ENCODE peak calls at places on chromosomes 3 and 15, in six cellular contexts. B, Y, O, M, W and D are unnamed samples.

GRCh38 chr3:8494332-8494731 is 7.3 kb upstream of the LMCD1 start:
- DNase-seq in O (no peak), Y (no peak), B (no peak), M (no peak), W (no peak), D (no peak)

GRCh38 chr15:69893863-69894262 is 203.9 kb downstream of the TLE3 start:
- DNase-seq in Y (peak), B (peak), O (no peak), M (peak), W (peak), D (no peak)

GRCh38 chr3:20320489-20320888 is 134.5 kb upstream of the SGO1 start:
- DNase-seq in B (no peak), O (no peak), M (no peak), Y (no peak), W (no peak), D (no peak)

GRCh38 chr15:65329298-65329990 is 25.0 kb downstream of the RNU5B-1 start:
- DNase-seq in W (no peak), O (no peak), M (no peak), Y (no peak), B (no peak), D (no peak)

GRCh38 chr3:57556459-57557087 is 499 bp downstream of the PDE12 start:
- DNase-seq in W (no peak), M (no peak), B (no peak), Y (peak), O (no peak), D (peak)

GRCh38 chr3:119380697-119381096 is 82.7 kb downstream of the TMEM39A start:
- DNase-seq in O (no peak), Y (no peak), B (peak), M (no peak), W (no peak), D (no peak)

GRCh38 chr3:107251819-107252218 is 125.4 kb upstream of the CCDC54 start:
- DNase-seq in M (no peak), Y (no peak), B (no peak), W (no peak), O (no peak), D (no peak)

GRCh38 chr15:72998681-72999466 is 53.4 kb upstream of the NEO1 start:
- DNase-seq in M (no peak), Y (peak), W (no peak), O (no peak), B (peak), D (no peak)

GRCh38 chr15:88800026-88800425 is 3.2 kb upstream of the ACAN start:
- DNase-seq in Y (no peak), O (no peak), M (no peak), B (peak), W (peak), D (no peak)

GRCh38 chr15:88902846-88903245 is 7.5 kb upstream of the HAPLN3 start:
- DNase-seq in O (no peak), M (no peak), B (no peak), W (no peak), Y (no peak), D (no peak)

GRCh38 chr3:125602752-125603649 is 7.7 kb upstream of the OSBPL11 start:
- DNase-seq in M (peak), W (peak), Y (no peak), O (no peak), B (peak), D (no peak)

GRCh38 chr3:96712792-96713191 is 101.6 kb upstream of the EPHA6 start:
- DNase-seq in B (no peak), M (no peak), Y (no peak), W (no peak), O (no peak), D (no peak)

GRCh38 chr15:41806291-41807181 is 21.4 kb upstream of the JMJD7 start:
- DNase-seq in Y (no peak), B (peak), W (no peak), M (no peak), O (no peak), D (no peak)

GRCh38 chr3:87167634-87168456 is 59.3 kb upstream of the CHMP2B start:
- DNase-seq in W (peak), B (peak), M (peak), Y (peak), O (peak), D (peak)

GRCh38 chr3:15629860-15630597 is 28.5 kb downstream of the BTD start:
- DNase-seq in Y (peak), B (peak), M (peak), O (no peak), W (peak), D (peak)

GRCh38 chr3:16888785-16889607 is 4.2 kb downstream of the PLCL2 start:
- DNase-seq in M (no peak), W (no peak), B (no peak), Y (no peak), O (no peak), D (peak)

GRCh38 chr3:128374746-128375445 is 91.8 kb downstream of the DNAJB8 start:
- DNase-seq in W (no peak), M (no peak), B (no peak), Y (no peak), O (no peak), D (peak)

GRCh38 chr15:87871738-87872315 is 384.7 kb downstream of the NTRK3 start:
- DNase-seq in B (no peak), M (no peak), W (no peak), Y (no peak), O (peak), D (no peak)

GRCh38 chr3:101011086-101011485 is 17.9 kb upstream of the ABI3BP start:
- DNase-seq in M (no peak), B (no peak), Y (no peak), W (no peak), O (peak), D (no peak)

GRCh38 chr3:193940526-193940925 is 195.4 kb upstream of the HES1 start:
- DNase-seq in O (no peak), Y (no peak), W (no peak), M (no peak), B (no peak), D (no peak)

GRCh38 chr3:194184265-194184751 is 48.4 kb downstream of the HES1 start:
- DNase-seq in M (no peak), Y (no peak), B (no peak), O (no peak), W (no peak), D (no peak)

GRCh38 chr3:190003730-190004129 is 117.0 kb downstream of the P3H2 start:
- DNase-seq in B (peak), W (peak), Y (no peak), O (no peak), M (no peak), D (no peak)

GRCh38 chr3:10374311-10374710 is 53.4 kb upstream of the SEC13 start:
- DNase-seq in B (no peak), W (no peak), M (no peak), O (no peak), Y (no peak), D (no peak)

GRCh38 chr3:38131621-38132369 is 5.1 kb downstream of the ACAA1 start:
- DNase-seq in M (peak), Y (peak), B (no peak), O (no peak), W (peak), D (no peak)

GRCh38 chr15:60975951-60976350 is 253.2 kb downstream of the RORA start:
- DNase-seq in B (no peak), M (no peak), O (no peak), Y (no peak), W (no peak), D (no peak)

GRCh38 chr3:71050521-71051258 is 532.8 kb downstream of the FOXP1 start:
- DNase-seq in W (no peak), Y (no peak), O (no peak), B (no peak), M (no peak), D (no peak)

GRCh38 chr3:67781218-67781617 is 126.8 kb upstream of the SUCLG2 start:
- DNase-seq in M (no peak), O (no peak), W (no peak), B (no peak), Y (no peak), D (no peak)

GRCh38 chr3:177618873-177619771 is 421.8 kb upstream of the TBL1XR1 start:
- DNase-seq in Y (no peak), W (peak), M (no peak), O (no peak), B (peak), D (no peak)

GRCh38 chr3:7630351-7630911 is 769.5 kb downstream of the GRM7 start:
- DNase-seq in W (no peak), M (no peak), O (no peak), Y (no peak), B (no peak), D (no peak)

GRCh38 chr3:186260726-186261125 is 101.3 kb downstream of the DGKG start:
- DNase-seq in O (no peak), B (no peak), Y (no peak), W (peak), M (no peak), D (no peak)

GRCh38 chr3:186258968-186259367 is 103.1 kb downstream of the DGKG start:
- DNase-seq in O (no peak), M (no peak), Y (no peak), B (no peak), W (no peak), D (no peak)

GRCh38 chr3:186259612-186260383 is 102.2 kb downstream of the DGKG start:
- DNase-seq in Y (peak), O (no peak), B (peak), M (peak), W (peak), D (peak)

GRCh38 chr3:186264608-186265400 is 97.2 kb downstream of the DGKG start:
- DNase-seq in M (no peak), Y (no peak), B (no peak), O (no peak), W (no peak), D (no peak)

GRCh38 chr3:186261638-186262037 is 100.4 kb downstream of the DGKG start:
- DNase-seq in O (no peak), Y (no peak), W (no peak), M (no peak), B (no peak), D (peak)
- TF ChIP-seq CTCF in O (peak), Y (no peak), W (peak), M (peak), B (peak), D (peak)

DNA sequence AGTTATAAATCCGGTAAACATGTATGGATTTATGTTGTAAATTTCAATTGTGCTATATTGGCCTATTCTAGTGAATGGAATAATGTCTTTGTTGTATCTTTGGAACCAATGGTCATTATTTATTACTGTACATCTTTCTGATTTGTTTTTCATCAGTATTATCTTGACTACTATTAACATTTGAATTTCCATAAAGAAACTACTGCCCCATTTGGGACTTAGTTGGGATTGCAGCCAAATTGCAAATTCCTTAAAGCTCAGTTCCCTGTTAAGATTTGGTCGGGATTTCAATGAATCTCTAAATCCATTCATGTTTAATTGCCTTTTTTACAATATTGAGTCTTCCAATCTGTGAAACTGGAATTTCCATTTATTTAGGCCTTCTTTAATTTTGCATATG is 822.4 kb upstream of the CADM2 start:
- DNase-seq in M (no peak), B (peak), O (no peak), W (no peak), Y (no peak), D (no peak)
- TF ChIP-seq CTCF in M (peak), B (peak), O (no peak), W (peak), Y (no peak), D (no peak)

DNA sequence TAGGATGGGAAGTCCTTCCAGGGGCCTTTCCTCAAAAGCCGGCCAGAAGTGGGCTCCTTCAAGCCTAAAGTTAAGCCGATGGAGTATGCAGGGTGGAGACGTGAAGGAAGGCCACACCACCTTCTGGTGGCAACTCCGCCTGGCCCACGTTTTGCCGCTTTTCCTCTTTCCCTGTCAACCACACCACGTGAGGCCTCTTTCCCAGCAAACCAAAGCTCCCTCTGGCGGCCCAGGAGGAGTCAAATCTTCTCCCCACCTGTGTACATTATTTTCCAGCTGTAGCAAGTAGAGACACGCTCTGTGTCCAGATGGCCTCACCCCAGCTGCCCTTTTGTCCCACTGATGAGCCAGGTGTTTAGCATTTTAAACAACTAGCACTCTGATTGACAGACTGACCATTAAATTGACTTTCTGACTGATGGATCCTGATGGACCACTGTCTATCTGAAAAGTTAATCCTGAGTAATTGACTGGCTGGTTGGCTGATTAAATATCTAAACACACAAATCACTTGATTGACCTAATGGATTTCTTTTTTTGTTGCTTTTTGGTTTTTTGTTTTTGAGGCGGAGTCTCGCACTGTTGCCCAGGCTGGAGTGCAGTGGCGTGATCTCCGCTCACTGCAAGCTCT is 59.6 kb upstream of the ZBTB38 start:
- DNase-seq in Y (peak), M (peak), W (peak), O (no peak), B (peak), D (no peak)
- TF ChIP-seq CTCF in Y (peak), M (peak), W (peak), O (peak), B (peak), D (peak)

GRCh38 chr3:64496786-64497560 is 190.8 kb downstream of the ADAMTS9 start:
- DNase-seq in W (no peak), B (no peak), M (no peak), Y (no peak), O (no peak), D (no peak)
- TF ChIP-seq CTCF in W (no peak), B (no peak), M (no peak), Y (no peak), O (no peak), D (no peak)

DNA sequence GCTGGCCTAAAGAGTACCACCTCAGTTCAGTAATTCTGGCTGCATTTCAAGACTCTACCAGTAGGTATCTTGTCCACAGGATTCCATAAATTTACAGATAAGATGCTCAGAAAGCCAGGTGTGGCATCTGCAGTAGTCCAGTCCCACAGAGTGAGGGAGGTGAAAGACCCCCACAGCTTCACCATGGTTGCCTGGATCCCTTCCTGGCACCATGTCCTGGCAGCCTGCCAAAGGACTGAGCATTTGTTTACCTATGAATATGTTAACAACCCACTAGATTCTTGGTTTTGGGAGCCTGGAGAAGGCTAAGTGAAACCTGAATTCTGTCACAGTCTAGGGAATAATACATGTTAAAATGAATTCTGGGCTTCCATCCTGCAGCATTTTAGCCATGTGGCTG is 14.9 kb downstream of the CHST2 start:
- DNase-seq in Y (no peak), O (no peak), W (no peak), B (no peak), M (no peak), D (no peak)
- TF ChIP-seq CTCF in Y (no peak), O (no peak), W (no peak), B (no peak), M (no peak), D (no peak)

DNA sequence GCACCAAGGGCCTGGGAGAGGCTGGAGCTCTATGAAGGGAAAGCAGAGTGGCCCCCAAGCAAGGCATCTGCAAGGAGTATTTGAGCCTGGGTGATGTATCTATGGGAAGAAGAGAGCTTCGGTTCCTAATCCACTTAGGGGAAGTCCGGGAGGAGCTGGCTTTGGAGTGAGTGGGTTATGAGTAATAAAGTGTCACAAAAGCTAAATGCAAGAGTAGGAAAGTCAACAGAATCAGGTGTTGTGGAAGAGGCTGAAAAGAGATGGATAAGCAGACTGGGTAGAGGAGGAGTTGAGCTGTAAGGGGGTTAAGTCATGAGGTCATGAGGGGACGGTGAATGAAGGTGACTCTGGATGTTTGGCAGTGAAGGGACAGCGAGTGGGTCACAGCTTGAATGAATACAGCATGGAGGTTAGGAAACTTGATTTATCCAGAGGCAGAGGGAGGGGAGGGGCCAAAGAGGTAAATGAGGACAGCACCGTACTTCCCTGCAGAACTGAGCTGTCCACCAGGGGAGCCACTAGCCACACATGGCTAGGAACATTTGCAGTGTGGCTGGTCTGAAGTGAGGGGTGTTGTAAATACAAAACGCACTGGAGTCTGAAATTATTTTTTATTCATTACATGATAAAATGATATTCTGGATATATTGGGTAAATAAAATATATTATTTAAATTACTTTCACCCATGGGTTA is 83.3 kb downstream of the ADCY5 start:
- DNase-seq in B (peak), M (peak), Y (no peak), W (no peak), O (no peak), D (no peak)
- TF ChIP-seq CTCF in B (peak), M (peak), Y (peak), W (peak), O (peak), D (no peak)